ENCODE peak calls at places on chromosomes 4 and X, in seven cellular contexts. M is GM20000; F is OCI-M1; N is activated T-cell treated with anti-CD3 and anti-CD28 coated beads, Interleukin-2, amount 50 U/mL, for 1 hour; Q is HCEC 1CT; Y is stimulated activated CD4-positive, alpha-beta T cell treated with anti-CD3 and anti-CD28 coated beads, Interleukin-2, amount 100 ng/mL, for 48 hours; X is choroid plexus epithelial cell. U is an unnamed sample.

GRCh38 chrX:103360092-103360491 is 3.8 kb downstream of the TCEAL9 start:
- DNase-seq in M (no peak), F (peak; percentile 56), N (no peak), Q (no peak), Y (no peak), X (no peak), U (no peak)

GRCh38 chrX:20128678-20129077 is 12.0 kb upstream of the MAP7D2 start:
- DNase-seq in M (no peak), F (peak; percentile 85), N (no peak), Q (no peak), Y (no peak), X (no peak), U (no peak)

GRCh38 chr4:83535520-83535944 is 376 bp upstream of the GPAT3 start:
- DNase-seq in M (no peak), F (no peak), N (peak; percentile 52), Q (peak; percentile 38), Y (peak; percentile 27), X (peak; percentile 82), U (no peak)

GRCh38 chrX:51891821-51892551 is 1.4 kb upstream of the MAGED1 start:
- DNase-seq in M (no peak), F (peak; percentile 22), N (no peak), Q (peak; percentile 51), Y (no peak), X (peak; percentile 42), U (no peak)

GRCh38 chr4:173446416-173446815 is 47.5 kb upstream of the SCRG1 start:
- DNase-seq in M (peak; percentile 46), F (peak; percentile 22), N (no peak), Q (no peak), Y (no peak), X (no peak), U (no peak)

GRCh38 chrX:40169193-40170086 is 71.7 kb upstream of the BCOR start:
- DNase-seq in M (peak; percentile 81), F (peak; percentile 76), N (peak; percentile 79), Q (no peak), Y (peak; percentile 67), X (peak; percentile 92), U (no peak)

GRCh38 chrX:24515447-24515846 is 50.4 kb downstream of the PDK3 start:
- DNase-seq in M (no peak), F (peak; percentile 10), N (no peak), Q (no peak), Y (no peak), X (peak; percentile 48), U (no peak)

GRCh38 chr4:90181644-90182043 is 54.5 kb downstream of the CCSER1 start:
- DNase-seq in M (no peak), F (peak; percentile 43), N (no peak), Q (no peak), Y (no peak), X (no peak), U (no peak)

GRCh38 chr4:174358410-174358809 is 74.7 kb downstream of the CEP44 start:
- DNase-seq in M (no peak), F (no peak), N (no peak), Q (no peak), Y (no peak), X (no peak), U (no peak)

GRCh38 chr4:150814873-150815272 is 200.2 kb downstream of the LRBA start:
- DNase-seq in M (no peak), F (peak; percentile 55), N (no peak), Q (no peak), Y (no peak), X (peak; percentile 21), U (no peak)

GRCh38 chr4:13432453-13432852 is 51.7 kb downstream of the RAB28 start:
- DNase-seq in M (no peak), F (no peak), N (no peak), Q (no peak), Y (no peak), X (peak; percentile 66), U (no peak)

U was measured in GM12878.